ENCODE peak calls at places on chromosomes 12 and 14, in seven cellular contexts. One of them, this sample, is unnamed.

GRCh38 chr12:2941524-2941923 is 17.7 kb upstream of the TEAD4 start:
- DNase-seq in prostate gland: no peak
- DNase-seq in cardiac fibroblast: no peak
- DNase-seq in cardiac muscle cell: no peak
- DNase-seq in kidney epithelial cell: no peak
- DNase-seq in astrocyte of the spinal cord: no peak
- DNase-seq in lower leg skin: no peak
- DNase-seq in this sample: no peak

GRCh38 chr12:30880813-30881212 is 45.7 kb upstream of the TSPAN11 start:
- DNase-seq in prostate gland: no peak
- DNase-seq in cardiac fibroblast: no peak
- DNase-seq in cardiac muscle cell: no peak
- DNase-seq in kidney epithelial cell: no peak
- DNase-seq in astrocyte of the spinal cord: no peak
- DNase-seq in lower leg skin: no peak
- DNase-seq in this sample: no peak

GRCh38 chr12:40697566-40698257 is 5.5 kb downstream of the CNTN1 start:
- DNase-seq in prostate gland: peak; percentile 44
- DNase-seq in cardiac fibroblast: no peak
- DNase-seq in cardiac muscle cell: no peak
- DNase-seq in kidney epithelial cell: no peak
- DNase-seq in astrocyte of the spinal cord: no peak
- DNase-seq in lower leg skin: no peak
- DNase-seq in this sample: no peak

GRCh38 chr14:100341301-100342031 is 18.3 kb downstream of the SLC25A47 start:
- DNase-seq in prostate gland: no peak
- DNase-seq in cardiac fibroblast: peak; percentile 89
- DNase-seq in cardiac muscle cell: peak; percentile 68
- DNase-seq in kidney epithelial cell: peak; percentile 82
- DNase-seq in astrocyte of the spinal cord: peak; percentile 76
- DNase-seq in lower leg skin: peak; percentile 83
- DNase-seq in this sample: no peak

GRCh38 chr12:20269352-20270067 is 98.8 kb upstream of the PDE3A start:
- DNase-seq in prostate gland: no peak
- DNase-seq in cardiac fibroblast: no peak
- DNase-seq in cardiac muscle cell: no peak
- DNase-seq in kidney epithelial cell: no peak
- DNase-seq in astrocyte of the spinal cord: no peak
- DNase-seq in lower leg skin: no peak
- DNase-seq in this sample: no peak

GRCh38 chr12:123991402-123991951 is 18.5 kb downstream of the ZNF664 start:
- DNase-seq in prostate gland: no peak
- DNase-seq in cardiac fibroblast: no peak
- DNase-seq in cardiac muscle cell: no peak
- DNase-seq in kidney epithelial cell: no peak
- DNase-seq in astrocyte of the spinal cord: no peak
- DNase-seq in lower leg skin: no peak
- DNase-seq in this sample: no peak

GRCh38 chr12:65306229-65306602 is 27.7 kb downstream of the MSRB3 start:
- DNase-seq in prostate gland: no peak
- DNase-seq in cardiac fibroblast: peak; percentile 53
- DNase-seq in cardiac muscle cell: no peak
- DNase-seq in kidney epithelial cell: no peak
- DNase-seq in astrocyte of the spinal cord: no peak
- DNase-seq in lower leg skin: no peak
- DNase-seq in this sample: no peak

GRCh38 chr12:15044461-15044860 is 71.6 kb downstream of the PDE6H start:
- DNase-seq in prostate gland: no peak
- DNase-seq in cardiac fibroblast: peak; percentile 28
- DNase-seq in cardiac muscle cell: peak; percentile 65
- DNase-seq in kidney epithelial cell: no peak
- DNase-seq in astrocyte of the spinal cord: peak; percentile 9
- DNase-seq in lower leg skin: no peak
- DNase-seq in this sample: peak; percentile 11

GRCh38 chr14:52080171-52080800 is 11.4 kb upstream of the NID2 start:
- DNase-seq in prostate gland: no peak
- DNase-seq in cardiac fibroblast: peak; percentile 90
- DNase-seq in cardiac muscle cell: peak; percentile 91
- DNase-seq in kidney epithelial cell: peak; percentile 59
- DNase-seq in astrocyte of the spinal cord: no peak
- DNase-seq in lower leg skin: no peak
- DNase-seq in this sample: no peak

GRCh38 chr14:92531151-92531873 is 17.7 kb downstream of the RIN3 start:
- DNase-seq in prostate gland: no peak
- DNase-seq in cardiac fibroblast: no peak
- DNase-seq in cardiac muscle cell: no peak
- DNase-seq in kidney epithelial cell: no peak
- DNase-seq in astrocyte of the spinal cord: no peak
- DNase-seq in lower leg skin: no peak
- DNase-seq in this sample: no peak

GRCh38 chr14:55585854-55586253 is 5.8 kb downstream of the KTN1 start:
- DNase-seq in prostate gland: no peak
- DNase-seq in cardiac fibroblast: peak; percentile 56
- DNase-seq in cardiac muscle cell: peak; percentile 41
- DNase-seq in kidney epithelial cell: no peak
- DNase-seq in astrocyte of the spinal cord: peak; percentile 68
- DNase-seq in lower leg skin: no peak
- DNase-seq in this sample: no peak

GRCh38 chr12:12791756-12792346 is 6.4 kb downstream of the APOLD1 start:
- DNase-seq in prostate gland: peak; percentile 56
- DNase-seq in cardiac fibroblast: no peak
- DNase-seq in cardiac muscle cell: peak; percentile 43
- DNase-seq in kidney epithelial cell: no peak
- DNase-seq in astrocyte of the spinal cord: peak; percentile 62
- DNase-seq in lower leg skin: peak; percentile 78
- DNase-seq in this sample: no peak

GRCh38 chr12:120539303-120539702 is 5.1 kb downstream of the RNF10 start:
- DNase-seq in prostate gland: no peak
- DNase-seq in cardiac fibroblast: peak; percentile 54
- DNase-seq in cardiac muscle cell: peak; percentile 29
- DNase-seq in kidney epithelial cell: no peak
- DNase-seq in astrocyte of the spinal cord: peak; percentile 31
- DNase-seq in lower leg skin: no peak
- DNase-seq in this sample: no peak

GRCh38 chr14:54117401-54117800 is 160.8 kb upstream of the BMP4 start:
- DNase-seq in prostate gland: no peak
- DNase-seq in cardiac fibroblast: no peak
- DNase-seq in cardiac muscle cell: no peak
- DNase-seq in kidney epithelial cell: no peak
- DNase-seq in astrocyte of the spinal cord: no peak
- DNase-seq in lower leg skin: no peak
- DNase-seq in this sample: no peak

GRCh38 chr12:56104815-56105476 is 587 bp downstream of the PA2G4 start:
- DNase-seq in prostate gland: no peak
- DNase-seq in cardiac fibroblast: peak; percentile 29
- DNase-seq in cardiac muscle cell: no peak
- DNase-seq in kidney epithelial cell: no peak
- DNase-seq in astrocyte of the spinal cord: no peak
- DNase-seq in lower leg skin: no peak
- DNase-seq in this sample: no peak

GRCh38 chr12:47393403-47393790 is 312.4 kb downstream of the RPAP3 start:
- DNase-seq in prostate gland: no peak
- DNase-seq in cardiac fibroblast: no peak
- DNase-seq in cardiac muscle cell: no peak
- DNase-seq in kidney epithelial cell: no peak
- DNase-seq in astrocyte of the spinal cord: no peak
- DNase-seq in lower leg skin: no peak
- DNase-seq in this sample: no peak

GRCh38 chr12:78863482-78864427 is 819 bp upstream of the SYT1 start:
- DNase-seq in prostate gland: peak; percentile 29
- DNase-seq in cardiac fibroblast: peak; percentile 57
- DNase-seq in cardiac muscle cell: peak; percentile 36
- DNase-seq in kidney epithelial cell: no peak
- DNase-seq in astrocyte of the spinal cord: peak; percentile 73
- DNase-seq in lower leg skin: peak; percentile 85
- DNase-seq in this sample: peak; percentile 11

GRCh38 chr12:120903382-120903817 is 758 bp downstream of the SPPL3 start:
- DNase-seq in prostate gland: peak; percentile 28
- DNase-seq in cardiac fibroblast: peak; percentile 23
- DNase-seq in cardiac muscle cell: peak; percentile 12
- DNase-seq in kidney epithelial cell: no peak
- DNase-seq in astrocyte of the spinal cord: peak; percentile 9
- DNase-seq in lower leg skin: peak; percentile 93
- DNase-seq in this sample: peak; percentile 64

GRCh38 chr14:35865611-35866010 is 39.5 kb downstream of the BRMS1L start:
- DNase-seq in prostate gland: no peak
- DNase-seq in cardiac fibroblast: no peak
- DNase-seq in cardiac muscle cell: no peak
- DNase-seq in kidney epithelial cell: no peak
- DNase-seq in astrocyte of the spinal cord: no peak
- DNase-seq in lower leg skin: no peak
- DNase-seq in this sample: no peak

GRCh38 chr14:66508846-66509621 is 1.1 kb downstream of the GPHN start:
- DNase-seq in prostate gland: peak; percentile 37
- DNase-seq in cardiac fibroblast: peak; percentile 42
- DNase-seq in cardiac muscle cell: peak; percentile 25
- DNase-seq in kidney epithelial cell: no peak
- DNase-seq in astrocyte of the spinal cord: peak; percentile 25
- DNase-seq in lower leg skin: peak; percentile 89
- DNase-seq in this sample: peak; percentile 46

GRCh38 chr12:96487214-96487613 is 2.2 kb upstream of the CFAP54 start:
- DNase-seq in prostate gland: no peak
- DNase-seq in cardiac fibroblast: peak; percentile 93
- DNase-seq in cardiac muscle cell: peak; percentile 70
- DNase-seq in kidney epithelial cell: no peak
- DNase-seq in astrocyte of the spinal cord: peak; percentile 77
- DNase-seq in lower leg skin: no peak
- DNase-seq in this sample: no peak

GRCh38 chr12:10584415-10584814 is 29.0 kb downstream of the MAGOHB start:
- DNase-seq in prostate gland: no peak
- DNase-seq in cardiac fibroblast: peak; percentile 25
- DNase-seq in cardiac muscle cell: no peak
- DNase-seq in kidney epithelial cell: no peak
- DNase-seq in astrocyte of the spinal cord: peak; percentile 2
- DNase-seq in lower leg skin: no peak
- DNase-seq in this sample: no peak

GRCh38 chr14:56150018-56150417 is 31.8 kb downstream of the PELI2 start:
- DNase-seq in prostate gland: no peak
- DNase-seq in cardiac fibroblast: no peak
- DNase-seq in cardiac muscle cell: no peak
- DNase-seq in kidney epithelial cell: no peak
- DNase-seq in astrocyte of the spinal cord: no peak
- DNase-seq in lower leg skin: no peak
- DNase-seq in this sample: no peak

GRCh38 chr14:73460691-73461127 is 2.4 kb upstream of the NUMB start:
- DNase-seq in prostate gland: no peak
- DNase-seq in cardiac fibroblast: peak; percentile 86
- DNase-seq in cardiac muscle cell: peak; percentile 74
- DNase-seq in kidney epithelial cell: no peak
- DNase-seq in astrocyte of the spinal cord: peak; percentile 58
- DNase-seq in lower leg skin: peak; percentile 3
- DNase-seq in this sample: no peak

GRCh38 chr12:19761465-19761864 is 322.2 kb downstream of the AEBP2 start:
- DNase-seq in prostate gland: no peak
- DNase-seq in cardiac fibroblast: no peak
- DNase-seq in cardiac muscle cell: no peak
- DNase-seq in kidney epithelial cell: no peak
- DNase-seq in astrocyte of the spinal cord: no peak
- DNase-seq in lower leg skin: no peak
- DNase-seq in this sample: no peak

GRCh38 chr14:51310453-51311074 is 70.5 kb downstream of the TMX1 start:
- DNase-seq in prostate gland: no peak
- DNase-seq in cardiac fibroblast: peak; percentile 54
- DNase-seq in cardiac muscle cell: peak; percentile 75
- DNase-seq in kidney epithelial cell: no peak
- DNase-seq in astrocyte of the spinal cord: peak; percentile 69
- DNase-seq in lower leg skin: no peak
- DNase-seq in this sample: no peak

GRCh38 chr14:61719344-61720301 is 24.3 kb downstream of the HIF1A start:
- DNase-seq in prostate gland: no peak
- DNase-seq in cardiac fibroblast: no peak
- DNase-seq in cardiac muscle cell: no peak
- DNase-seq in kidney epithelial cell: no peak
- DNase-seq in astrocyte of the spinal cord: no peak
- DNase-seq in lower leg skin: no peak
- DNase-seq in this sample: no peak

GRCh38 chr14:67766035-67766680 is 50.2 kb downstream of the ZFYVE26 start:
- DNase-seq in prostate gland: no peak
- DNase-seq in cardiac fibroblast: no peak
- DNase-seq in cardiac muscle cell: no peak
- DNase-seq in kidney epithelial cell: no peak
- DNase-seq in astrocyte of the spinal cord: no peak
- DNase-seq in lower leg skin: no peak
- DNase-seq in this sample: no peak
- H3K4me3 ChIP-seq in prostate gland: no peak overlapping the region
- H3K4me3 ChIP-seq in cardiac fibroblast: no peak overlapping the region
- H3K4me3 ChIP-seq in cardiac muscle cell: no peak overlapping the region
- H3K4me3 ChIP-seq in kidney epithelial cell: no peak overlapping the region
- H3K4me3 ChIP-seq in astrocyte of the spinal cord: no peak overlapping the region
- H3K4me3 ChIP-seq in lower leg skin: no peak overlapping the region
- H3K4me3 ChIP-seq in this sample: no peak overlapping the region

GRCh38 chr12:93622485-93622884 is 50.0 kb downstream of the SOCS2 start:
- DNase-seq in prostate gland: no peak
- DNase-seq in cardiac fibroblast: peak; percentile 67
- DNase-seq in cardiac muscle cell: peak; percentile 69
- DNase-seq in kidney epithelial cell: no peak
- DNase-seq in astrocyte of the spinal cord: peak; percentile 75
- DNase-seq in lower leg skin: no peak
- DNase-seq in this sample: no peak
- H3K4me3 ChIP-seq in prostate gland: no peak overlapping the region
- H3K4me3 ChIP-seq in cardiac fibroblast: no peak overlapping the region
- H3K4me3 ChIP-seq in cardiac muscle cell: no peak overlapping the region
- H3K4me3 ChIP-seq in kidney epithelial cell: no peak overlapping the region
- H3K4me3 ChIP-seq in astrocyte of the spinal cord: no peak overlapping the region
- H3K4me3 ChIP-seq in lower leg skin: no peak overlapping the region
- H3K4me3 ChIP-seq in this sample: no peak overlapping the region

GRCh38 chr12:51269174-51270066 is 795 bp downstream of the SMAGP start:
- DNase-seq in prostate gland: peak; percentile 33
- DNase-seq in cardiac fibroblast: peak; percentile 43
- DNase-seq in cardiac muscle cell: peak; percentile 61
- DNase-seq in kidney epithelial cell: no peak
- DNase-seq in astrocyte of the spinal cord: peak; percentile 39
- DNase-seq in lower leg skin: peak; percentile 89
- DNase-seq in this sample: peak; percentile 38
- H3K4me3 ChIP-seq in prostate gland: peak overlapping the region; percentile 69
- H3K4me3 ChIP-seq in cardiac fibroblast: peak overlapping the region; percentile 70
- H3K4me3 ChIP-seq in cardiac muscle cell: peak overlapping the region; percentile 66
- H3K4me3 ChIP-seq in kidney epithelial cell: peak overlapping the region; percentile 66
- H3K4me3 ChIP-seq in astrocyte of the spinal cord: peak overlapping the region; percentile 64
- H3K4me3 ChIP-seq in lower leg skin: peak overlapping the region; percentile 80
- H3K4me3 ChIP-seq in this sample: peak overlapping the region; percentile 83

DNA sequence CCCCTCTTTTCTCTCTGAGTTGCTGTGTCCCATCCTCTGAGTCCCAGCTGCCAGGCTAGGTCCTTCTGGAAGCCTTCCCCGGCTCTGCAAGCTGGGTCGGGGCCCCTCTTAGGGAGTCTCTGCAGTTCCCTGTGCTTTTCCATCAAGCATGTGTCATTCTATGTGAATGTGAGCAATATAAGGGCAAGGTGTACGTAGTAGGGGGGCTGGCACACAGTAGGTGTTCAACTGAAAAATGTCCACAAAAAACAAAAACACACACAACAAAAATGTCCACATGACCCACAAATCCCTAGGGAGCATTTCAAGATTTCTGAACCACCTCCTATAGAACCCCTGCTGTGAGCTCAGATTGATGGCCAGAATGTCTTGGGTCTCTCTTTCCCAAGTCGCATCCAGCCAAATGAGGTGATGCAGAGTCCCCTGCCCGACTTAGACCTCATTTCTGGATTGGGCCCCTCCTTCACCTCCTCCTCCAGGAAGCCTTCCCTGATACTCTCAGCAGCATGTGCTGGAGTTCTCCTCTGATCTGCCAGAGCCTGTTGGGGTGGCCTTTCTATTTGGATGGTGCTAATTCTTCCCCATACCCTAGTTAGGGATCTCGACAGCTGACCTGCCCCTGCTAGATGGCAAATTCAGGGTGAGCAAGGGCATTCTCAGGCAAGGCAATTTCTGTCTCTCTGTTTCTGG is 196.1 kb upstream of the LHX5 start:
- DNase-seq in prostate gland: no peak
- DNase-seq in cardiac fibroblast: no peak
- DNase-seq in cardiac muscle cell: no peak
- DNase-seq in kidney epithelial cell: no peak
- DNase-seq in astrocyte of the spinal cord: no peak
- DNase-seq in lower leg skin: no peak
- DNase-seq in this sample: no peak
- H3K4me3 ChIP-seq in prostate gland: no peak overlapping the region
- H3K4me3 ChIP-seq in cardiac fibroblast: no peak overlapping the region
- H3K4me3 ChIP-seq in cardiac muscle cell: no peak overlapping the region
- H3K4me3 ChIP-seq in kidney epithelial cell: no peak overlapping the region
- H3K4me3 ChIP-seq in astrocyte of the spinal cord: no peak overlapping the region
- H3K4me3 ChIP-seq in lower leg skin: no peak overlapping the region
- H3K4me3 ChIP-seq in this sample: no peak overlapping the region

This sample was measured in heart right ventricle.